ENCODE peak calls at places on chromosome 13, in eight cellular contexts. Q is tibial nerve, O is brain microvascular endothelial cell, X is heart right ventricle, N is ascending aorta, I is cardiac fibroblast, F is choroid plexus epithelial cell, D is HFF-Myc. T is an unnamed sample.

GRCh38 chr13:24215732-24216131 is 55.2 kb downstream of the SPATA13 start:
- DNase-seq in Q (peak; percentile 25), O (no peak), X (no peak), N (no peak), I (peak; percentile 74), F (peak; percentile 63), D (no peak), T (no peak)

GRCh38 chr13:87259479-87260083 is 411.6 kb upstream of the SLITRK5 start:
- DNase-seq in Q (no peak), O (no peak), X (no peak), N (no peak), I (no peak), F (peak; percentile 32), D (no peak), T (peak; percentile 32)

GRCh38 chr13:20426766-20427448 is 98.8 kb downstream of the CRYL1 start:
- DNase-seq in Q (no peak), O (no peak), X (no peak), N (no peak), I (peak; percentile 22), F (no peak), D (no peak), T (no peak)

GRCh38 chr13:49319555-49320350 is 72.0 kb downstream of the CDADC1 start:
- DNase-seq in Q (no peak), O (no peak), X (no peak), N (no peak), I (peak; percentile 52), F (peak; percentile 61), D (peak; percentile 9), T (no peak)

GRCh38 chr13:40186041-40186440 is 480.4 kb downstream of the FOXO1 start:
- DNase-seq in Q (no peak), O (no peak), X (no peak), N (no peak), I (no peak), F (no peak), D (no peak), T (no peak)

GRCh38 chr13:106566682-106567420 is 1.1 kb downstream of the ARGLU1 start:
- DNase-seq in Q (peak; percentile 64), O (peak; percentile 35), X (peak; percentile 66), N (peak; percentile 19), I (peak; percentile 67), F (peak; percentile 64), D (peak; percentile 26), T (peak; percentile 68)

GRCh38 chr13:107867701-107868661 is 347.4 kb downstream of the LIG4 start:
- DNase-seq in Q (no peak), O (peak; percentile 36), X (peak; percentile 6), N (no peak), I (peak; percentile 29), F (peak; percentile 71), D (no peak), T (peak; percentile 91)

GRCh38 chr13:65864039-65864438 is 1366.1 kb downstream of the PCDH9 start:
- DNase-seq in Q (no peak), O (no peak), X (no peak), N (no peak), I (no peak), F (no peak), D (no peak), T (no peak)

GRCh38 chr13:33017410-33017929 is 1.2 kb downstream of the KL start:
- DNase-seq in Q (peak; percentile 69), O (no peak), X (peak; percentile 35), N (no peak), I (peak; percentile 48), F (peak; percentile 81), D (no peak), T (no peak)

GRCh38 chr13:83449666-83450395 is 432.4 kb downstream of the SLITRK1 start:
- DNase-seq in Q (no peak), O (peak; percentile 34), X (no peak), N (no peak), I (peak; percentile 53), F (peak; percentile 75), D (no peak), T (no peak)

GRCh38 chr13:110507678-110508381 is 53.7 kb downstream of the RAB20 start:
- DNase-seq in Q (no peak), O (no peak), X (peak; percentile 52), N (no peak), I (no peak), F (no peak), D (no peak), T (no peak)

GRCh38 chr13:80237646-80238045 is 103.3 kb downstream of the SPRY2 start:
- DNase-seq in Q (no peak), O (no peak), X (no peak), N (no peak), I (peak; percentile 46), F (peak; percentile 17), D (no peak), T (no peak)

GRCh38 chr13:75494491-75494890 is 12.5 kb upstream of the TBC1D4 start:
- DNase-seq in Q (no peak), O (peak; percentile 42), X (no peak), N (no peak), I (peak; percentile 18), F (peak; percentile 49), D (no peak), T (no peak)

GRCh38 chr13:52751196-52751595 is 11.6 kb upstream of the CNMD start:
- DNase-seq in Q (no peak), O (no peak), X (no peak), N (no peak), I (no peak), F (no peak), D (no peak), T (no peak)

GRCh38 chr13:46031581-46032263 is 20.8 kb downstream of the ZC3H13 start:
- DNase-seq in Q (no peak), O (no peak), X (no peak), N (no peak), I (peak; percentile 32), F (peak; percentile 44), D (peak; percentile 10), T (no peak)

GRCh38 chr13:30373727-30374126 is 48.6 kb upstream of the UBE2L5 start:
- DNase-seq in Q (no peak), O (no peak), X (no peak), N (no peak), I (no peak), F (no peak), D (no peak), T (no peak)

GRCh38 chr13:23986619-23987018 is 89.3 kb upstream of the C1QTNF9B start:
- DNase-seq in Q (no peak), O (peak; percentile 94), X (no peak), N (no peak), I (peak; percentile 89), F (peak; percentile 98), D (no peak), T (no peak)

GRCh38 chr13:51291341-51291740 is 48.1 kb upstream of the SERPINE3 start:
- DNase-seq in Q (no peak), O (no peak), X (no peak), N (no peak), I (peak; percentile 15), F (no peak), D (no peak), T (no peak)

GRCh38 chr13:37984357-37984756 is 114.8 kb upstream of the TRPC4 start:
- DNase-seq in Q (no peak), O (no peak), X (no peak), N (no peak), I (no peak), F (no peak), D (no peak), T (peak; percentile 17)

GRCh38 chr13:42214445-42214844 is 57.5 kb upstream of the AKAP11 start:
- DNase-seq in Q (no peak), O (no peak), X (no peak), N (no peak), I (no peak), F (no peak), D (no peak), T (no peak)

GRCh38 chr13:41061914-41062837 is 867 bp downstream of the WBP4 start:
- DNase-seq in Q (peak; percentile 19), O (peak; percentile 50), X (no peak), N (no peak), I (peak; percentile 89), F (peak; percentile 84), D (no peak), T (no peak)

GRCh38 chr13:113448545-113448884 is 4.8 kb downstream of the ADPRHL1 start:
- DNase-seq in Q (no peak), O (no peak), X (peak; percentile 73), N (no peak), I (no peak), F (no peak), D (no peak), T (no peak)
- H3K4me3 ChIP-seq in Q (peak overlapping the region; percentile 31), O (no peak overlapping the region), X (peak overlapping the region; percentile 67), N (no peak overlapping the region), I (no peak overlapping the region), F (no peak overlapping the region), D (peak overlapping the region; percentile 46), T (no peak overlapping the region)

GRCh38 chr13:99505814-99506269 is 4.6 kb downstream of the TM9SF2 start:
- DNase-seq in Q (no peak), O (no peak), X (no peak), N (no peak), I (peak; percentile 57), F (peak; percentile 51), D (no peak), T (no peak)
- H3K4me3 ChIP-seq in Q (no peak overlapping the region), O (no peak overlapping the region), X (no peak overlapping the region), N (peak overlapping the region; percentile 30), I (no peak overlapping the region), F (no peak overlapping the region), D (no peak overlapping the region), T (no peak overlapping the region)

GRCh38 chr13:112968910-112969691 is at the start of gene MCF2L:
- DNase-seq in Q (no peak), O (no peak), X (peak; percentile 50), N (no peak), I (peak; percentile 42), F (peak; percentile 60), D (peak; percentile 2), T (no peak)

GRCh38 chr13:112971288-112971643 is 2.3 kb downstream of the MCF2L start:
- DNase-seq in Q (no peak), O (no peak), X (no peak), N (no peak), I (no peak), F (no peak), D (no peak), T (no peak)

GRCh38 chr13:112972258-112972657 is 3.2 kb downstream of the MCF2L start:
- DNase-seq in Q (no peak), O (no peak), X (no peak), N (no peak), I (no peak), F (no peak), D (no peak), T (no peak)

GRCh38 chr13:112969692-112970338 is 801 bp downstream of the MCF2L start:
- DNase-seq in Q (no peak), O (no peak), X (no peak), N (no peak), I (no peak), F (no peak), D (no peak), T (no peak)

GRCh38 chr13:112970552-112971287 is 1.7 kb downstream of the MCF2L start:
- DNase-seq in Q (no peak), O (no peak), X (no peak), N (no peak), I (no peak), F (no peak), D (no peak), T (no peak)
- H3K4me3 ChIP-seq in Q (no peak overlapping the region), O (no peak overlapping the region), X (peak overlapping the region; percentile 62), N (no peak overlapping the region), I (no peak overlapping the region), F (no peak overlapping the region), D (no peak overlapping the region), T (no peak overlapping the region)

DNA sequence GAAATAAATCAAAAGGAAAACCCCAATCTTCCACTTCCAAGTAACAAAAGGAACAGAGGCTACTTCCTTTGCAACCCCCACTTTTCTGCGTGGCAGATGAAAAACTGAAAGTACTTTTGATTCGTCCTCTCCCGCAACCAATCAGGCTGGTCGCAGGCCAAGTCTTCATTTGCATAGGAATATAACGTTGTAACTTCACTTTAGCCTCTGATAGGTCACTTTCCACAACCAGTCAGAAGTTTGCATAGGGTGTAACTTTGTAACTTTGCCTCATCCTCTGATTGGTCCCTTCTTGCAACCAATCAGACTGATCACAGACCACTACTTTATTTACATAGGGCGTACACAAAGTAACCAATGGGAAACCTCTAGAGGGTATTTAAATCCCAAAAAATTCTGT is 37.2 kb downstream of the TGDS start:
- DNase-seq in Q (no peak), O (no peak), X (no peak), N (no peak), I (no peak), F (peak; percentile 5), D (no peak), T (peak; percentile 12)
- H3K4me3 ChIP-seq in Q (no peak overlapping the region), O (no peak overlapping the region), X (no peak overlapping the region), N (no peak overlapping the region), I (no peak overlapping the region), F (no peak overlapping the region), D (no peak overlapping the region), T (no peak overlapping the region)